ENCODE peak calls at places on chromosomes 7 and 10, in six cellular contexts. I is MG63; D is cardiac muscle cell; L is activated CD4-positive, alpha-beta T cell treated with anti-CD3 and anti-CD28 coated beads, Interleukin-2, amount 50 U/mL, for 1 hour; V is NCI-H1436 treated with DMSO at 0.1 percent for 48 hours; Y is KBM-7. M is an unnamed sample.

GRCh38 chr7:4634166-4634565 is 47.9 kb upstream of the FOXK1 start:
- DNase-seq in D (peak; percentile 48), L (no peak), I (peak; percentile 13), Y (no peak), V (no peak), M (no peak)

GRCh38 chr7:108347616-108348015 is 108.6 kb downstream of the NRCAM start:
- DNase-seq in V (no peak), L (no peak), D (peak; percentile 82), I (peak; percentile 23), Y (no peak), M (no peak)

GRCh38 chr10:133135116-133135465 is 24.9 kb upstream of the KNDC1 start:
- DNase-seq in I (no peak), V (no peak), Y (no peak), L (no peak), D (no peak), M (no peak)

GRCh38 chr10:50216894-50217293 is 34.4 kb downstream of the ASAH2 start:
- DNase-seq in D (peak; percentile 62), V (no peak), Y (peak; percentile 43), L (no peak), I (peak; percentile 25), M (no peak)

GRCh38 chr10:119306514-119306951 is 99.2 kb downstream of the GRK5 start:
- DNase-seq in Y (peak; percentile 48), L (peak; percentile 72), D (no peak), V (no peak), I (no peak), M (peak; percentile 92)

GRCh38 chr10:46992794-46993552 is 81.7 kb downstream of the PTPN20 start:
- DNase-seq in I (peak; percentile 91), Y (peak; percentile 33), D (peak; percentile 79), L (no peak), V (no peak), M (peak; percentile 64)

GRCh38 chr7:111650456-111650999 is 88.2 kb upstream of the IMMP2L start:
- DNase-seq in Y (no peak), L (no peak), I (peak; percentile 60), V (no peak), D (peak; percentile 49), M (no peak)

GRCh38 chr7:505171-505570 is 14.5 kb downstream of the PDGFA start:
- DNase-seq in Y (no peak), L (no peak), D (no peak), I (no peak), V (no peak), M (no peak)

GRCh38 chr10:111446966-111447365 is 370.1 kb downstream of the ADRA2A start:
- DNase-seq in Y (no peak), L (no peak), D (no peak), V (no peak), I (no peak), M (no peak)

GRCh38 chr10:122551450-122551849 is 9.1 kb upstream of the DMBT1 start:
- DNase-seq in L (peak; percentile 16), D (no peak), Y (no peak), I (no peak), V (no peak), M (peak; percentile 65)

GRCh38 chr7:130207642-130208041 is at the start of gene SSMEM1:
- DNase-seq in Y (no peak), I (no peak), V (no peak), L (no peak), D (peak; percentile 53), M (no peak)

GRCh38 chr10:8810677-8811076 is 756.2 kb downstream of the GATA3 start:
- DNase-seq in L (no peak), Y (no peak), V (no peak), D (no peak), I (no peak), M (no peak)

GRCh38 chr10:13709931-13710690 is 123.3 kb downstream of the PRPF18 start:
- DNase-seq in D (peak; percentile 38), Y (no peak), L (no peak), I (no peak), V (no peak), M (no peak)

GRCh38 chr7:28310449-28310848 is 101.9 kb upstream of the CREB5 start:
- DNase-seq in I (no peak), D (no peak), V (no peak), Y (no peak), L (no peak), M (no peak)

GRCh38 chr7:36390199-36391090 is 783 bp downstream of the ANLN start:
- DNase-seq in Y (peak; percentile 76), D (peak; percentile 88), L (peak; percentile 20), I (peak; percentile 95), V (peak; percentile 26), M (peak; percentile 71)

GRCh38 chr7:7317850-7318249 is 135.5 kb downstream of the C1GALT1 start:
- DNase-seq in V (no peak), D (no peak), I (no peak), Y (no peak), L (no peak), M (no peak)

GRCh38 chr7:15178065-15178464 is 275.5 kb upstream of the DGKB start:
- DNase-seq in I (no peak), D (no peak), L (no peak), Y (no peak), V (no peak), M (no peak)

GRCh38 chr10:132011027-132011426 is 29.3 kb upstream of the BNIP3 start:
- DNase-seq in D (no peak), L (no peak), I (no peak), V (no peak), Y (no peak), M (no peak)

GRCh38 chr10:94666391-94667102 is 17.0 kb upstream of the CYP2C18 start:
- DNase-seq in V (no peak), L (no peak), D (no peak), Y (no peak), I (no peak), M (no peak)

GRCh38 chr10:78277734-78278404 is 244.2 kb downstream of the RPS24 start:
- DNase-seq in V (no peak), D (peak; percentile 54), I (peak; percentile 85), L (no peak), Y (no peak), M (no peak)

GRCh38 chr10:81784111-81784597 is 90.8 kb upstream of the NRG3 start:
- DNase-seq in L (no peak), D (no peak), I (no peak), V (no peak), Y (no peak), M (no peak)

M was measured in Karpas-422.